ENCODE peak calls at places on chromosomes 1 and 21, in nine cellular contexts. K is suprapubic skin, D is heart right ventricle, A is HL-60, I is psoas muscle, B is left ventricle myocardium inferior, T is AG04450, H is NB4, F is ovary. U is an unnamed sample.

GRCh38 chr1:211918665-211919414 is 88.3 kb upstream of the LPGAT1 start:
- DNase-seq in I (no peak), T (no peak), A (no peak), K (no peak), H (no peak), F (no peak), D (no peak), B (no peak), U (no peak)

GRCh38 chr1:206557636-206558473 is 50.5 kb downstream of the RASSF5 start:
- DNase-seq in H (peak), A (peak), T (no peak), D (no peak), K (no peak), B (no peak), I (no peak), F (no peak), U (no peak)

GRCh38 chr1:93878889-93879586 is at the start of gene DNTTIP2:
- DNase-seq in K (peak), I (peak), H (peak), A (peak), B (peak), T (peak), F (peak), D (peak), U (peak)

GRCh38 chr1:225877570-225877969 is 4.6 kb downstream of the TMEM63A start:
- DNase-seq in A (peak), F (peak), I (peak), H (peak), B (peak), D (peak), K (no peak), T (no peak), U (no peak)

GRCh38 chr1:77509898-77510297 is 172.6 kb downstream of the ZZZ3 start:
- DNase-seq in F (no peak), I (no peak), H (no peak), D (no peak), A (no peak), K (no peak), T (no peak), B (no peak), U (no peak)

GRCh38 chr1:224188286-224188685 is 5.2 kb downstream of the DEGS1 start:
- DNase-seq in B (no peak), A (no peak), T (no peak), D (no peak), H (no peak), K (no peak), I (no peak), F (no peak), U (no peak)

GRCh38 chr1:10744654-10745238 is 51.7 kb downstream of the CASZ1 start:
- DNase-seq in H (no peak), D (no peak), I (no peak), A (no peak), T (no peak), K (no peak), F (no peak), B (peak), U (no peak)

GRCh38 chr1:57316291-57316690 is 107.6 kb downstream of the DAB1 start:
- DNase-seq in I (no peak), A (no peak), F (no peak), T (no peak), D (no peak), B (no peak), K (no peak), H (no peak), U (no peak)

GRCh38 chr1:162088281-162088969 is 18.9 kb downstream of the NOS1AP start:
- DNase-seq in B (no peak), I (no peak), H (no peak), F (no peak), D (no peak), A (no peak), K (no peak), T (no peak), U (no peak)

GRCh38 chr1:121483961-121484424 is 299.2 kb downstream of the SRGAP2C start:
- DNase-seq in D (no peak), F (no peak), B (no peak), T (peak), K (no peak), H (peak), A (no peak), I (no peak), U (no peak)

GRCh38 chr1:208772891-208773290 is 528.7 kb upstream of the PLXNA2 start:
- DNase-seq in T (no peak), H (no peak), F (no peak), D (no peak), A (no peak), K (no peak), I (no peak), B (no peak), U (no peak)

GRCh38 chr1:153626929-153627796 is at the start of gene S100A13:
- DNase-seq in T (peak), B (peak), H (peak), A (no peak), I (peak), D (peak), F (peak), K (peak), U (no peak)

GRCh38 chr1:212728606-212729005 is 29.0 kb upstream of the BATF3 start:
- DNase-seq in K (no peak), A (no peak), F (no peak), B (no peak), H (no peak), I (no peak), T (no peak), D (no peak), U (no peak)

GRCh38 chr1:182146286-182146685 is 84.8 kb upstream of the ZNF648 start:
- DNase-seq in H (no peak), D (no peak), B (no peak), A (no peak), K (no peak), I (no peak), T (no peak), F (no peak), U (no peak)

GRCh38 chr1:5120559-5120958 is 466.1 kb downstream of the AJAP1 start:
- DNase-seq in A (no peak), H (no peak), T (no peak), I (no peak), K (no peak), F (no peak), B (no peak), D (no peak), U (no peak)

GRCh38 chr1:5125208-5125607 is 470.8 kb downstream of the AJAP1 start:
- DNase-seq in K (no peak), I (no peak), T (no peak), B (no peak), H (no peak), A (no peak), D (no peak), F (no peak), U (no peak)

DNA sequence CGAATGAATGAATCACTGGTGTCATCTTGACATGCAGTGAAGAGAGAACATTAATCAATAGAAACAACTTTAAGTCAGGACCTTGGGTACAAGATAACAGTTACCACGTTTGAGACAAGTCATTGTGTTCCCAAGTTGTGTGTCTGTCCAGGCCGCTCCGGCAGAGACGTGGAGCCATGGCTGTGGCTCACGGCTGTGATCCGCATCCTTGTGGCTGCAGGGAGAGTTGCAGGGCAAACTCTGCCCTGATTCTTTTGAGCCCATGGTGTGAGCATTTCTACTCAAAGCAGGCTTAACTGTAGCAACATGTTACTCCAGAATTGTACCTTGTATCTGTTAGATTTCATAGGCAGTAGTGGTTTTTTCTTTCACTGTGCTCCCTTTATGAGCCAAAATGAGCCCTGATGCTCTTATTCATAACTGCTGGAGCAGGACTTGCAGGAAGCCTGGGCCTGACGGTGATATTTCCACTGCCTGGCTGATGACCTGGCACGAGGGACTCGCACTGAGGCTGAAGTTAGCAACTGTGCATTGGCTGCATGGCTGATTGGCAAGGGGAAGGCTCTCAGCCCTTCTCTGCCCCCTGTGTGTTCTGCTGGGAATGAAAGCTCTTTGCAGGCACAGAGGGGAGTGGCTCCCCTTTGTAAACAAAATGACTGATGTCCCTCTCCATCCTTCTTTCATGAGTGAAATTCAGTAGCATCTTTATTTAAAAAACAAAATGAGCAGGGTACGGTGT is 465.3 kb downstream of the AJAP1 start:
- DNase-seq in I (no peak), T (no peak), D (no peak), F (no peak), H (no peak), K (no peak), B (no peak), A (no peak), U (no peak)
- H3K4me3 ChIP-seq in I (no peak), T (no peak), D (no peak), F (no peak), H (no peak), K (no peak), B (no peak), A (no peak), U (no peak)

DNA sequence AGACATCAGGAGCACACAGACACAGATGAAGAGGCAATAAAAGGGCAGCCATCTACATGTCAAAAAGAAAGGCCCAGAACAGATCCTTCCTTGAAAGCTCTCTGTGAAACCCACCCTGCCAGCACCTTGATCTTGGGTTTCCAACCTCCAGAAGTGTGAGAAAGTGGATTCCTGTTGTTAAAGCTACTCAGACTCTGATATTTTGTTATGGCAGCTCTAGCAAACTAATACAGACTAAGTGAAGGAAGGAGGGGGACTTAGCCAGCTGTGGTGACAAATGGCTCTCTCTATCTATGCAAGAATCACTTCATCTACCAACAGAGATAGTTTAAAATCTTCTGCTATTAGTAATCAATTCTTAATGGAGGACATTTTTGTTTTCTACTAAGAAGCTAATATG is 10.4 kb downstream of the SAMSN1 start:
- DNase-seq in B (no peak), A (no peak), K (no peak), H (no peak), D (no peak), T (no peak), F (no peak), I (no peak), U (no peak)
- TF ChIP-seq CTCF in B (no peak), A (no peak), K (no peak), H (no peak), D (no peak), T (no peak), F (no peak), I (no peak), U (no peak)

GRCh38 chr1:156625436-156626078 is 6.3 kb downstream of the HAPLN2 start:
- DNase-seq in K (no peak), B (peak), T (no peak), H (peak), I (peak), F (peak), A (peak), D (peak), U (no peak)
- H3K4me3 ChIP-seq in K (peak), B (peak), T (no peak), H (no peak), I (peak), F (peak), A (no peak), D (peak), U (no peak)

DNA sequence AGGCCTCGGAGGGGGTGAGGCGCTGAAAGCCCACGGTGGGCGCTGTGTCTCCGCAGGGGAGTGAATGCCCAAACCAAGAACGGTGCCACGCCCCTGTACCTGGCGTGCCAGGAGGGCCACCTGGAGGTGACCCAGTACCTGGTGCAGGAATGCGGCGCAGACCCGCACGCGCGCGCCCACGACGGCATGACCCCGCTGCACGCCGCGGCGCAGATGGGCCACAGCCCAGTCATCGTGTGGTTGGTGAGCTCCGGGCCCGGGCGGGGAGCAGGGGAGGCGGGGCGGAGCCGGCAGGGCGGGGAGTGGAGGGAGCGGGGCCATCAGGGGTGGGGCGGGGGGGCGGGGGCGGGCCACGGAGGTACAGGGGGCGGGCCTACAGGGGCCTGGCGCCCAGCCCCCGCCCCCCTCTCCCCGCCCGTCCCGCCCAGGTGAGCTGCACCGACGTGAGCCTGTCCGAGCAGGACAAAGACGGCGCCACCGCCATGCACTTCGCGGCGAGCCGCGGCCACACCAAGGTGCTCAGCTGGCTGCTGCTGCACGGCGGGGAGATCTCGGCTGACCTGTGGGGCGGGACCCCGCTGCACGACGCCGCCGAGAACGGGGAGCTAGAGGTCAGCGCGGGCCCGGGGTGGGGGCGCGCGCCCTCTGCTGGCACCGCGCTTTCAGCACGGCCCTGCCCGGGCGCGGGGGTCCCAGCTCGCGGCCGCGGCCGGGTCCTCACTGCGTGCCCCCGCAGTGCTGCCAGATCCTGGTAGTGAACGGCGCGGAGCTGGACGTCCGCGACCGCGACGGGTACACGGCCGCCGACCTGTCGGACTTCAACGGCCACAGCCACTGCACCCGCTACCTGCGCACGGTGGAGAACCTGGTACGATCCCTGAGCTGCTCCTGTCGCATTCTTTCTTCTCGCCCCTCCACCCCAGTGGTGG is 15.9 kb downstream of the ESPN start:
- DNase-seq in B (no peak), F (no peak), T (no peak), A (no peak), D (no peak), H (peak), I (no peak), K (no peak), U (no peak)
- TF ChIP-seq CTCF in B (peak), F (no peak), T (peak), A (no peak), D (peak), H (peak), I (no peak), K (peak), U (peak)

DNA sequence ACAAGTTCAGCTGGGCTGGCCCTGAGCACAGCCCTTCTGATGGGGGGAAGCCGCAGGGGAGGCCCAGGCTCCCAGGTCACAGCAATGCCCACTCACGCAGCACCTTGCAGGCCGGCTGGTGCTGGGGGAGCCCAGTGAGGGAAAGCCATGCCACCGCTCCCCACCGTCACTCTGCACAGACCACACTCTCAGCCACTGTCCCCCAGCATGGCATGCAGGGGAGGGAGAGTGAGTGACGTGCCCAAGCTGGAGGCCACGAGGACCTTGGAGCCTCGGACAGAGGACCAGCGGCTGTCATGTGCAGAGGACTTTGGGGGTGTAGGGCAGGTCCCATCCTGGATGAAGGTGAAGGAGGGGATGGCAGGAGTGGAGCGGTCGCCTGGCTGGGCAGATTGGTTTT is 25.1 kb downstream of the SLC45A1 start:
- DNase-seq in B (no peak), F (no peak), I (no peak), T (no peak), H (no peak), A (no peak), D (no peak), K (no peak), U (no peak)
- H3K4me3 ChIP-seq in B (peak), F (no peak), I (peak), T (peak), H (no peak), A (no peak), D (peak), K (no peak), U (no peak)

GRCh38 chr1:245378352-245379144 is 223.8 kb downstream of the KIF26B start:
- DNase-seq in I (no peak), K (no peak), B (no peak), D (no peak), A (no peak), H (no peak), T (no peak), F (no peak), U (no peak)

GRCh38 chr1:245383396-245384330 is 228.9 kb downstream of the KIF26B start:
- DNase-seq in F (no peak), A (no peak), D (no peak), B (no peak), I (no peak), T (no peak), H (no peak), K (no peak), U (no peak)

GRCh38 chr1:245377854-245378253 is 223.1 kb downstream of the KIF26B start:
- DNase-seq in I (no peak), K (no peak), D (no peak), T (no peak), H (no peak), B (no peak), A (no peak), F (no peak), U (no peak)

GRCh38 chr1:245382981-245383380 is 228.2 kb downstream of the KIF26B start:
- DNase-seq in B (no peak), H (no peak), A (no peak), D (no peak), I (no peak), K (no peak), T (no peak), F (no peak), U (no peak)

DNA sequence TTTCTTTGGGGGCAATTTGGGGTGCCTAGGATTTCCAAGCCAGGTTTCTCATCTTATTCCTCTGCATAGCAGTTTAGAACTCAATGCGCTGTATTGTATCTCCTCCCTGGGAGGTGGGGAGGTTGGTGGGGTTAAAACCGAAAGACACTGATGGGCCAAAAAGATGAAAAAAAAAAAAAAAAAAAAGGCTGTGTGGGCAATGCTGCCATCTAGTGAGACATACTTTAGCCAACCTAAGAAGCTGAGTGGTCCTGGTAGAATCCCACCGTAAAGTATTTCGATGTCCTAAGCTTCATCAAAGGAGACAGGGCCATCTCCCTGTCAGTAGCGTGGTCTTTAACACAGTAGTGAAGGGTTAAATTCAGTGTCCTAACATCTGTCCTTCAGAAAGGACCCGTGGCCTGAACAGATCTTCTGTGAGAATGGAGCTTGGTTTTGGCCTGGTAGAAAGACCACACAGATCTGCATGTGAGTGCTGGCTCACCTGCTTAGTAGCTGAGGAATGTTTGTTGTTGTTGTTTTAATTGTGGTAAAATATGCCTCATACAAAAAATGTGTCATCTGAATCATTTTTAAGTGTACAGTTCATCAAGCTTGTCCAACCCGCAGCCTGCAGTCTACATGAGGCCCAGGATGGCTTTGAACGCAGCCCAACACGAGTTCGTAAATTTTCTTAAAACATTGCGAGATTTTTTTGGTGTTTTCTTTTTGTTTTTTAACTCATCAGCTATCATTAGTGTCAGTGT is 226.2 kb downstream of the KIF26B start:
- DNase-seq in B (no peak), A (no peak), F (no peak), K (no peak), I (no peak), H (no peak), T (no peak), D (no peak), U (no peak)
- TF ChIP-seq CTCF in B (peak), A (no peak), F (no peak), K (no peak), I (peak), H (peak), T (peak), D (peak), U (peak)

U was measured in GM12864.